ENCODE peak calls at places on chromosomes 2 and 18, in ten cellular contexts. D is right atrium auricular region; O is CD8-positive, alpha-beta T cell; Y is right lobe of liver; H is left ventricle myocardium inferior; U is naive thymus-derived CD4-positive, alpha-beta T cell; N is iPS DF 6.9; C is IMR-90; M is CD8-positive, alpha-beta memory T cell; W is endothelial cell of umbilical vein. S is an unnamed sample.
A peak's percentile ranks its signal among the peaks of the same experiment; 100 is the strongest.

GRCh38 chr18:26685438-26686173 is 137.3 kb upstream of the KCTD1 start:
- DNase-seq in D (no peak), O (no peak), Y (no peak), H (no peak), U (no peak), N (no peak), C (no peak), M (no peak), W (no peak), S (no peak)

GRCh38 chr18:7596133-7596532 is 29.0 kb downstream of the PTPRM start:
- DNase-seq in D (no peak), O (no peak), Y (no peak), H (no peak), U (no peak), N (no peak), C (peak; percentile 18), M (no peak), W (no peak), S (no peak)

GRCh38 chr2:217451634-217452033 is 551.2 kb downstream of the TNS1 start:
- DNase-seq in D (no peak), O (no peak), Y (no peak), H (no peak), U (no peak), N (no peak), C (peak; percentile 90), M (no peak), W (peak; percentile 2), S (no peak)

GRCh38 chr2:97740590-97741182 is 27.3 kb downstream of the ZAP70 start:
- DNase-seq in D (no peak), O (no peak), Y (peak; percentile 62), H (peak; percentile 29), U (peak; percentile 32), N (peak; percentile 70), C (peak; percentile 14), M (peak; percentile 28), W (peak; percentile 23), S (peak; percentile 55)

GRCh38 chr2:18671363-18671762 is 82.0 kb upstream of the NT5C1B start:
- DNase-seq in D (no peak), O (no peak), Y (no peak), H (no peak), U (no peak), N (no peak), C (no peak), M (no peak), W (no peak), S (no peak)

GRCh38 chr2:179749210-179749609 is 112.2 kb downstream of the ZNF385B start:
- DNase-seq in D (no peak), O (no peak), Y (no peak), H (no peak), U (no peak), N (no peak), C (peak; percentile 63), M (no peak), W (no peak), S (no peak)

GRCh38 chr2:27212626-27213471 is 781 bp upstream of the SLC5A6 start:
- DNase-seq in D (no peak), O (no peak), Y (peak; percentile 37), H (no peak), U (peak; percentile 79), N (no peak), C (peak; percentile 76), M (peak; percentile 29), W (no peak), S (peak; percentile 66)

GRCh38 chr2:2825062-2825461 is 494.0 kb upstream of the MYT1L start:
- DNase-seq in D (peak; percentile 16), O (peak; percentile 17), Y (no peak), H (no peak), U (no peak), N (no peak), C (no peak), M (no peak), W (no peak), S (no peak)

GRCh38 chr2:237059155-237059875 is 26.4 kb upstream of the COPS8 start:
- DNase-seq in D (no peak), O (no peak), Y (no peak), H (no peak), U (no peak), N (no peak), C (no peak), M (no peak), W (no peak), S (no peak)

GRCh38 chr2:34547900-34548299 is 948.8 kb upstream of the FAM98A start:
- DNase-seq in D (no peak), O (no peak), Y (no peak), H (no peak), U (no peak), N (no peak), C (no peak), M (no peak), W (no peak), S (no peak)

GRCh38 chr2:34552337-34552736 is 953.2 kb upstream of the FAM98A start:
- DNase-seq in D (no peak), O (no peak), Y (no peak), H (no peak), U (no peak), N (no peak), C (no peak), M (no peak), W (no peak), S (no peak)

GRCh38 chr2:34549710-34550345 is 950.7 kb upstream of the FAM98A start:
- DNase-seq in D (no peak), O (no peak), Y (no peak), H (no peak), U (no peak), N (no peak), C (no peak), M (no peak), W (no peak), S (no peak)

GRCh38 chr2:34545486-34546136 is 946.5 kb upstream of the FAM98A start:
- DNase-seq in D (no peak), O (no peak), Y (no peak), H (no peak), U (no peak), N (no peak), C (no peak), M (no peak), W (no peak), S (no peak)

DNA sequence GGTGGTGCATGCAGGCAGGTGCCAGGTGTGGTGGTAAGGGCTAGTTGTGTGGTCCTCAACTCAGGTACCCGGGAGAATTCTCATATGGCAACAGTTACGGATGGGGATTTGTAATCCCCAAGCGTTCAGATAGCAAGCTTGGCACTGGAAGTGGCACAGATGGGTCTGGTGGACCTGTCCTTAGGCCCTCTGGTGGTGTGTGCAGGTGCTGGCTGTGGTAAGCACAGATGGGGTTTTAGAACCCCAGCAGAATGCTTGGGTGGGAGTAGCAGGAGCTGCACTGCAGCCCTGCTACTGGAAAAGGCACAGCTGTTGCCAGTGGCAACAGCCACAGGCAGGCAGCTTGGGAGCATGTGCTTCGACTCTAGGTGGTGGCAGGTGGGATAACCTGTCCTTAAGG is 948.2 kb upstream of the FAM98A start:
- DNase-seq in D (no peak), O (no peak), Y (no peak), H (no peak), U (no peak), N (no peak), C (no peak), M (no peak), W (no peak), S (no peak)
- H3K9me3 ChIP-seq in D (no peaks in the 10 kb centered on the region), O (no peaks in the 10 kb centered on the region), Y (no peaks in the 10 kb centered on the region), H (peaks cover 18% of the 10 kb centered on the region), U (no peaks in the 10 kb centered on the region), N (no peaks in the 10 kb centered on the region), C (peaks cover 21% of the 10 kb centered on the region), M (no peaks in the 10 kb centered on the region), W (peaks cover 4% of the 10 kb centered on the region), S (no peaks in the 10 kb centered on the region)

DNA sequence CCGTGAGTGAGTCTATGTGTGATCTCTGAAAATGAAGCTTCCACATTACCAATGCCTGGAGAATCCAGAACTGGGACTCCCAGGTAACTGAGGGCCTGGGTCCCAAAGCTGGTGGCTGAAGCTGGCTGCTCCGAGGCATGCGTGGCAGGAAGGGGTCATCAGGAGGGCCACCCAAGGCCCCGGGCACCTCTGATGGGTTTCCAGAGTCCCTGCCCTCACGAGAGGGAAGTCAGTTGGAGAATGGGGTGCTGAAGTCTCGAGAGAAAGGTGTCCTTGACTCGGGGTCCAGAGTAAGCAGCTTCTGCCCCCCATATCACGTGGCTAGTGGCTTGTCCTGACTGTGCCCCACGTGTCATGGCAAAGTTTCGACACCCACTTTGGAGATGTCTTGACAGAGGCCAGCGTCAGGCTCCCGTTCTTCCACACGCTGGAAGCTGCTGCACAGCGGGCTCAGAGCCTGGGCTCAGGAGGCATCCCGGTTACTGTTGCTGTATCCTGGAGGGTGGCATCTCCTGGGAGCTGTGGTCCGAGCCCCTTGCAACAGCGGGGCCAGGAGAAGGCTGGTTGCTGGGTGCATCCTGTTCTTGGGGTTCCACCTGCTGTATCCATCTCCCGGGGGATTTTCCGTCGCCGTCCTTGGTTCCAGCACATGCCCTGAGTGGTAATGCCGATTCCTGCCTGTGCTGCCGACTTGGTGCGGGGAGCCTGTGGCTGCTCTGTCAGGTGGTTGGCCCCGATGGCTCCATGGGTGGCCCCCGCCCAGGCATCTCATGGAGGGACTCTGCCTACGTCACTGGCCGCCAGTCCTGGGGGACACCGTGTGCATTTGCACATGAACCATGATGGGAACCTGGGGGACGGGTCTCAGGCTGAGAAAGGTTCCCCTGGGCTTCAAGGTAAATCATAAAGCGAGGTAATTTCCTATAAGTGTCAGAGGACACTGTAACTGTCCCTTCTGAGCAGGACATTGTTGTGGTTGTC is 183.3 kb upstream of the HDAC4 start:
- DNase-seq in D (no peak), O (no peak), Y (peak; percentile 52), H (no peak), U (no peak), N (no peak), C (no peak), M (no peak), W (no peak), S (no peak)
- H3K4me3 ChIP-seq in D (no peak overlapping the region), O (no peak overlapping the region), Y (no peak overlapping the region), H (no peak overlapping the region), U (no peak overlapping the region), N (no peak overlapping the region), C (no peak overlapping the region), M (no peak overlapping the region), W (no peak overlapping the region), S (no peak overlapping the region)

DNA sequence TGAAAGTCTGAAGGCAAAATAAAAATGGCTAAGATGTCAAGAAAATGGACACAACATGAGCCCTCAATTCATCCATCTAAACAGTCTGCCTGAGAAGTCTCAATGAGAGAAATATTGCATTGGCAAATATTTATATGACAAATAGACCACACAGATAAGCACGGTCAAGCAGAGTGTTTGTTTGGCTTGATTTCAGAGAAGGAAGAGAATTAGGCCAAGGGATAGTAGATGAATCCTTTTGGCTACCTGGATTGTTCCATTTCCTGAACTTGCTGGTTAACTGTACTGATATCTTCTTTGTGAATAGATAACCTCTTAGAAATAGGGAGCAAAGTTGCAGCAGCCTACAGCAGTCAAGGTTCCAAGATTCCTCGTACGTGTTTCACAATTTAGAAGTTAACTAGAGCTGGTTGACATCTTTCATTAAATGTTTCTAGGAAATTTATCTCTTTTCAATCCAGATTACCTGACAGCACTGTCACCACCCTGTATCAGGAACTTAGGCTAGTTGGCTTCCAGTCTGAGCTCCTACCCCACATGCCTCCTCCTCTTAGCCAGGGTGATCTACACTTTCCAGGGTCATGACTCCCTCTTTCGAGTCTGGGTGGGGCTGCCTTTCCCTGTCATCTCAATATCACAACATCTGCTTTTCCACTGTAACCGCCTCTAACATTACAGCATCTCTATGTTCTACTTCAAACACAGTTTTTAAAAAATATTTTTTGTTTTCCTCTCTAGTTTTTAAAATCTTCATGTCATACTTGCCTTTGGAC is 129.5 kb downstream of the RBMS1 start:
- DNase-seq in D (no peak), O (no peak), Y (no peak), H (no peak), U (no peak), N (no peak), C (peak; percentile 48), M (no peak), W (no peak), S (no peak)
- H3K4me1 ChIP-seq in D (peaks cover 78% of the 10 kb centered on the region), O (peaks cover 16% of the 10 kb centered on the region), Y (no peaks in the 10 kb centered on the region), H (peaks cover 99% of the 10 kb centered on the region), U (peaks cover 8% of the 10 kb centered on the region), N (peaks cover 7% of the 10 kb centered on the region), C (peaks cover 19% of the 10 kb centered on the region), M (peaks cover 21% of the 10 kb centered on the region), W (peaks cover 9% of the 10 kb centered on the region), S (peaks cover 3% of the 10 kb centered on the region)

GRCh38 chr2:65737452-65738011 is 305.1 kb upstream of the SPRED2 start:
- DNase-seq in D (no peak), O (no peak), Y (no peak), H (no peak), U (no peak), N (no peak), C (no peak), M (no peak), W (no peak), S (no peak)
- H3K9me3 ChIP-seq in D (no peaks in the 10 kb centered on the region), O (no peaks in the 10 kb centered on the region), Y (no peaks in the 10 kb centered on the region), H (no peaks in the 10 kb centered on the region), U (no peaks in the 10 kb centered on the region), N (no peaks in the 10 kb centered on the region), C (no peaks in the 10 kb centered on the region), M (no peaks in the 10 kb centered on the region), W (no peaks in the 10 kb centered on the region), S (no peaks in the 10 kb centered on the region)